ENCODE peak calls at places on chromosomes 2 and 18, in eight cellular contexts. L is RWPE1, M is colonic mucosa, P is lower leg skin, E is activated B cell treated with CpG ODN at 0.5 μM for 24 hours, A is SK-N-SH, B is GM23338, Y is left ventricle myocardium inferior. Q is an unnamed sample.
A peak's percentile ranks its signal among the peaks of the same experiment; 100 is the strongest.

GRCh38 chr18:8844721-8845148 is 139.4 kb downstream of the MTCL1 start:
- DNase-seq in L (peak; percentile 19), M (no peak), P (no peak), E (no peak), A (peak; percentile 56), B (no peak), Y (no peak), Q (no peak)

GRCh38 chr2:203070615-203071547 is 56.2 kb downstream of the NBEAL1 start:
- DNase-seq in L (no peak), M (peak; percentile 28), P (no peak), E (no peak), A (no peak), B (no peak), Y (no peak), Q (no peak)

GRCh38 chr2:40434638-40435296 is 17.1 kb downstream of the SLC8A1 start:
- DNase-seq in L (peak; percentile 89), M (no peak), P (no peak), E (no peak), A (no peak), B (no peak), Y (no peak), Q (peak; percentile 91)

GRCh38 chr2:66082576-66082975 is 352.3 kb upstream of the MEIS1 start:
- DNase-seq in L (no peak), M (no peak), P (no peak), E (no peak), A (no peak), B (no peak), Y (no peak), Q (no peak)

GRCh38 chr2:153432381-153432780 is 46.2 kb downstream of the RPRM start:
- DNase-seq in L (no peak), M (no peak), P (no peak), E (no peak), A (no peak), B (no peak), Y (no peak), Q (no peak)

GRCh38 chr2:20157606-20157970 is 67.3 kb downstream of the SDC1 start:
- DNase-seq in L (no peak), M (no peak), P (no peak), E (no peak), A (no peak), B (no peak), Y (no peak), Q (no peak)

GRCh38 chr18:26862084-26862483 is 3.4 kb downstream of the AQP4 start:
- DNase-seq in L (no peak), M (no peak), P (no peak), E (no peak), A (no peak), B (no peak), Y (no peak), Q (no peak)

GRCh38 chr18:36580266-36580665 is 248.5 kb downstream of the TPGS2 start:
- DNase-seq in L (no peak), M (no peak), P (peak; percentile 45), E (no peak), A (no peak), B (peak; percentile 27), Y (peak; percentile 26), Q (peak; percentile 32)

GRCh38 chr2:100417745-100418090 is 250 bp upstream of the CHST10 start:
- DNase-seq in L (no peak), M (no peak), P (no peak), E (no peak), A (no peak), B (no peak), Y (no peak), Q (no peak)

GRCh38 chr2:56184500-56184996 is 758 bp downstream of the CCDC85A start:
- DNase-seq in L (no peak), M (peak; percentile 27), P (no peak), E (no peak), A (no peak), B (peak; percentile 52), Y (no peak), Q (no peak)

GRCh38 chr2:56183643-56184499 is at the start of gene CCDC85A:
- DNase-seq in L (peak; percentile 78), M (peak; percentile 87), P (peak; percentile 77), E (peak; percentile 58), A (peak; percentile 87), B (peak; percentile 86), Y (peak; percentile 83), Q (peak; percentile 30)

GRCh38 chr2:56185101-56185581 is 1.4 kb downstream of the CCDC85A start:
- DNase-seq in L (no peak), M (peak; percentile 37), P (no peak), E (no peak), A (peak; percentile 34), B (peak; percentile 45), Y (peak; percentile 48), Q (no peak)

GRCh38 chr2:56182420-56182819 is 1.4 kb upstream of the CCDC85A start:
- DNase-seq in L (no peak), M (no peak), P (no peak), E (no peak), A (no peak), B (peak; percentile 87), Y (no peak), Q (no peak)

DNA sequence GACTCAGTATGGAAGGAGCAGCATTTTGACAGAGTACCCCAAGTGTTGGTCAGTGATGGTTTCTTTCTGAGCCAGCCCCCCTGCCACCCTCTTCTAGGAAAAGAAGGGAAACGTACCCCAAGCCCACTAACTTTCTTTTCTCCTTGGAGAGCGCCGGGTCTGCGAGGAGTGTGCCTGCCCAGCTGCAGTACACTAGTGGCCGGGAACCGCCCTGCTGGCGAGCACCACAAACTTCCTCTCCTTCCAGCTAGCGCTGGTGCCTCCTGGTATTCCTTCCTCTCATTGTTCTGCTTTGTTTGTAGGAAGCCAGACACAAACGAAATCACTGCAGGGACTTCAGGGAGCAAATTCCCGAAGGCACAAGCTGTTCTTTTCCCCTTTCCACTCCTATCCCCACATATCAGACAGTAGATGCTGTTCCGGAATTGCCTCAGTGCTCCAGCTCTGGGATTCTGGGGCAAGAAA is 1.8 kb downstream of the CCDC85A start:
- DNase-seq in L (no peak), M (peak; percentile 38), P (peak; percentile 33), E (no peak), A (no peak), B (peak; percentile 79), Y (peak; percentile 43), Q (no peak)
- TF ChIP-seq CTCF in L (no peak), M (no peak), P (no peak), E (no peak), A (peak; percentile 42), B (no peak), Y (peak; percentile 48), Q (no peak)

DNA sequence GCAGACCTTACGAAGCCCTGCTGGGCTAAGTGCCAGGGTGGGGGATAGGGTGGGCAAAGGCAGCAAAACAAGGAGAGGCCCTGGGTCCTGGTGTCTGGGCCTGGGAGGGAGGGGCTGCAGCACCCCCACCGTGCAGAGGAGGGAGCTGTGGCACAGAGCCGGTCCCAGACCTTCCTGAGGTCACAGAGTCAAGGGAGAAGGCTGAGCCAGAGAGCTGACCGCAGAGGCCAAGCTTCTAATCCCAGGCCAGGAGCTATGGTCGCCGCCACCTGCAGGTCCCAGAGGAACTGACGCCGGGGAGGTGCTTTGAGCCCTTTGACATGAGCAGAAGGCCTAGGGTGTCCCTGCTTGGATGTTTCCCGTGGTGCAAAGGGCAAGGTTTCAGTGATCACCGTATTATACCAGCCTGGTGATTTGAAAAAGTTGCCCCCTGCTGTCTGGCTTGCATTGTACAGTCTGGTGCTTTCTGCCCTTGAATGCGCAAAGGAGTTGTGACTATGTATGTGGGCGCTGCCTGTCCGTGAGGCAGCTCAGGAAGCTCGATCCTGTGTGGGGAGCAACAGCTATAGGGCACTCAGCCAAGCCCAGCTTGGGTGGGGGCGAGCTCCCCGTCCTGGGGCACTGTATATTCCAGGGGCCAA is 44.3 kb downstream of the EDAR start:
- DNase-seq in L (no peak), M (no peak), P (no peak), E (no peak), A (no peak), B (peak; percentile 69), Y (no peak), Q (no peak)
- TF ChIP-seq CTCF in L (no peak), M (no peak), P (no peak), E (no peak), A (no peak), B (peak; percentile 44), Y (no peak), Q (no peak)

GRCh38 chr2:29113891-29114321 is 1.3 kb upstream of the CLIP4 start:
- DNase-seq in L (peak; percentile 36), M (peak; percentile 57), P (peak; percentile 84), E (no peak), A (peak; percentile 78), B (no peak), Y (peak; percentile 42), Q (peak; percentile 57)

GRCh38 chr2:29117636-29118303 is 2.6 kb downstream of the CLIP4 start:
- DNase-seq in L (peak; percentile 79), M (no peak), P (no peak), E (no peak), A (no peak), B (no peak), Y (no peak), Q (no peak)

GRCh38 chr2:29114841-29115609 is at the start of gene CLIP4:
- DNase-seq in L (peak; percentile 31), M (peak; percentile 27), P (peak; percentile 62), E (peak; percentile 46), A (peak; percentile 92), B (peak; percentile 57), Y (peak; percentile 64), Q (peak; percentile 20)

GRCh38 chr2:29114514-29114840 is 738 bp upstream of the CLIP4 start:
- DNase-seq in L (no peak), M (no peak), P (no peak), E (no peak), A (peak; percentile 70), B (no peak), Y (no peak), Q (no peak)

GRCh38 chr2:29115797-29116781 is 874 bp downstream of the CLIP4 start:
- DNase-seq in L (peak; percentile 44), M (peak; percentile 59), P (peak; percentile 84), E (peak; percentile 29), A (peak; percentile 68), B (peak; percentile 51), Y (peak; percentile 56), Q (peak; percentile 77)
- TF ChIP-seq CTCF in L (no peak), M (no peak), P (no peak), E (no peak), A (no peak), B (no peak), Y (no peak), Q (no peak)

DNA sequence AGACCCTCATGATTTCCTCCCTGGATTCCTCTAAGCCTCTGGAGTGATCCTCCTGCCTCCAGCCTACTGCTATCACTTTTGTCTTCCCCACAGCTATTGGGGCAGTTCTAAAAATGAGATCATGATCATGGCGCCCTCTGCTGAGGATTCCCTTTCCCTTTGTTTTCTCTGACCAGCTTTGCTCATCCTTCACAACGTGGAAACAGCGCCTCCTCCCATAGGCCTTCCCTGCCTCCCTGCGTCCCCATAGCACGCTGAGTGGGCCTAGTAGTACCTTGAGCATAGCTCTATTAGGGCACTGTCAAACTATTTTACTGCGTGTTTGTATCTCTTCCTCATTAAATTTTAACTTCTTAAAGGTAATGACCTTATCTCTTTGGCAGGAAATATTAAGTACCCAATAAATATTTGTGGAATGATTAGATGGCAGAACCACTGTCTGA is 207.0 kb upstream of the FANCL start:
- DNase-seq in L (peak; percentile 30), M (peak; percentile 72), P (no peak), E (no peak), A (peak; percentile 45), B (peak; percentile 95), Y (peak; percentile 20), Q (peak; percentile 10)
- TF ChIP-seq CTCF in L (peak; percentile 44), M (peak; percentile 51), P (no peak), E (no peak), A (peak; percentile 63), B (peak; percentile 98), Y (peak; percentile 59), Q (peak; percentile 58)

Q was measured in AG09319.